ENCODE peak calls at places on chromosomes 11 and 22, in ten cellular contexts. One of them, this sample, is unnamed.

GRCh38 chr11:102564110-102564509 is 33.6 kb upstream of the MMP7 start:
- DNase-seq in K562: peak; percentile 8
- DNase-seq in pancreas: no peak
- DNase-seq in BE2C: no peak
- DNase-seq in MM.1S: peak; percentile 21
- DNase-seq in mucosa of descending colon: no peak
- DNase-seq in right atrium auricular region: no peak
- DNase-seq in lung: no peak
- DNase-seq in naive thymus-derived CD4-positive, alpha-beta T cell: no peak
- DNase-seq in NT2/D1: no peak
- DNase-seq in this sample: no peak

GRCh38 chr22:45268958-45269844 is 15.5 kb upstream of the UPK3A start:
- DNase-seq in NT2/D1: no peak
- DNase-seq in mucosa of descending colon: peak; percentile 92
- DNase-seq in K562: peak; percentile 78
- DNase-seq in right atrium auricular region: peak; percentile 79
- DNase-seq in lung: peak; percentile 79
- DNase-seq in BE2C: peak; percentile 93
- DNase-seq in MM.1S: peak; percentile 79
- DNase-seq in naive thymus-derived CD4-positive, alpha-beta T cell: peak; percentile 90
- DNase-seq in pancreas: peak; percentile 96
- DNase-seq in this sample: peak; percentile 89

GRCh38 chr22:43399338-43399979 is 12.4 kb upstream of the MPPED1 start:
- DNase-seq in mucosa of descending colon: peak; percentile 3
- DNase-seq in pancreas: no peak
- DNase-seq in K562: peak; percentile 40
- DNase-seq in NT2/D1: no peak
- DNase-seq in naive thymus-derived CD4-positive, alpha-beta T cell: no peak
- DNase-seq in BE2C: peak; percentile 62
- DNase-seq in lung: no peak
- DNase-seq in right atrium auricular region: no peak
- DNase-seq in MM.1S: peak; percentile 78
- DNase-seq in this sample: peak; percentile 42

GRCh38 chr11:60971520-60971919 is at the start of gene CD6:
- DNase-seq in NT2/D1: no peak
- DNase-seq in lung: no peak
- DNase-seq in BE2C: no peak
- DNase-seq in right atrium auricular region: no peak
- DNase-seq in mucosa of descending colon: no peak
- DNase-seq in pancreas: no peak
- DNase-seq in K562: no peak
- DNase-seq in naive thymus-derived CD4-positive, alpha-beta T cell: peak; percentile 78
- DNase-seq in MM.1S: no peak
- DNase-seq in this sample: no peak

GRCh38 chr11:70595016-70595415 is 196.7 kb downstream of the CTTN start:
- DNase-seq in naive thymus-derived CD4-positive, alpha-beta T cell: no peak
- DNase-seq in right atrium auricular region: no peak
- DNase-seq in mucosa of descending colon: no peak
- DNase-seq in K562: no peak
- DNase-seq in lung: no peak
- DNase-seq in pancreas: peak; percentile 11
- DNase-seq in BE2C: no peak
- DNase-seq in NT2/D1: no peak
- DNase-seq in MM.1S: no peak
- DNase-seq in this sample: no peak

GRCh38 chr11:2777871-2778629 is 78.3 kb upstream of the KCNQ1OT1 start:
- DNase-seq in pancreas: no peak
- DNase-seq in lung: peak; percentile 28
- DNase-seq in right atrium auricular region: peak; percentile 53
- DNase-seq in K562: peak; percentile 36
- DNase-seq in mucosa of descending colon: peak; percentile 35
- DNase-seq in MM.1S: peak; percentile 64
- DNase-seq in naive thymus-derived CD4-positive, alpha-beta T cell: no peak
- DNase-seq in BE2C: peak; percentile 24
- DNase-seq in NT2/D1: no peak
- DNase-seq in this sample: peak; percentile 73

GRCh38 chr11:130644187-130644586 is 195.7 kb downstream of the ADAMTS15 start:
- DNase-seq in pancreas: no peak
- DNase-seq in mucosa of descending colon: peak; percentile 72
- DNase-seq in BE2C: no peak
- DNase-seq in MM.1S: no peak
- DNase-seq in NT2/D1: no peak
- DNase-seq in K562: no peak
- DNase-seq in naive thymus-derived CD4-positive, alpha-beta T cell: no peak
- DNase-seq in right atrium auricular region: no peak
- DNase-seq in lung: peak; percentile 13
- DNase-seq in this sample: no peak

GRCh38 chr22:20509344-20510047 is 2.1 kb downstream of the MED15 start:
- DNase-seq in NT2/D1: no peak
- DNase-seq in naive thymus-derived CD4-positive, alpha-beta T cell: no peak
- DNase-seq in pancreas: no peak
- DNase-seq in lung: peak; percentile 84
- DNase-seq in right atrium auricular region: peak; percentile 89
- DNase-seq in mucosa of descending colon: peak; percentile 51
- DNase-seq in K562: peak; percentile 95
- DNase-seq in BE2C: no peak
- DNase-seq in MM.1S: peak; percentile 65
- DNase-seq in this sample: peak; percentile 89

GRCh38 chr11:110524227-110524626 is 94.5 kb downstream of the FDX1 start:
- DNase-seq in lung: no peak
- DNase-seq in K562: no peak
- DNase-seq in naive thymus-derived CD4-positive, alpha-beta T cell: no peak
- DNase-seq in MM.1S: no peak
- DNase-seq in pancreas: no peak
- DNase-seq in NT2/D1: no peak
- DNase-seq in BE2C: no peak
- DNase-seq in right atrium auricular region: no peak
- DNase-seq in mucosa of descending colon: no peak
- DNase-seq in this sample: no peak

GRCh38 chr11:110525883-110526282 is 96.1 kb downstream of the FDX1 start:
- DNase-seq in pancreas: no peak
- DNase-seq in naive thymus-derived CD4-positive, alpha-beta T cell: no peak
- DNase-seq in NT2/D1: no peak
- DNase-seq in right atrium auricular region: no peak
- DNase-seq in MM.1S: peak; percentile 51
- DNase-seq in mucosa of descending colon: no peak
- DNase-seq in K562: no peak
- DNase-seq in lung: peak; percentile 67
- DNase-seq in BE2C: no peak
- DNase-seq in this sample: no peak

GRCh38 chr11:110529043-110529442 is 99.3 kb downstream of the FDX1 start:
- DNase-seq in pancreas: no peak
- DNase-seq in MM.1S: peak; percentile 10
- DNase-seq in K562: peak; percentile 45
- DNase-seq in mucosa of descending colon: no peak
- DNase-seq in lung: no peak
- DNase-seq in right atrium auricular region: no peak
- DNase-seq in naive thymus-derived CD4-positive, alpha-beta T cell: no peak
- DNase-seq in NT2/D1: peak; percentile 43
- DNase-seq in BE2C: no peak
- DNase-seq in this sample: no peak

GRCh38 chr11:110526323-110526722 is 96.6 kb downstream of the FDX1 start:
- DNase-seq in lung: no peak
- DNase-seq in pancreas: no peak
- DNase-seq in K562: no peak
- DNase-seq in NT2/D1: no peak
- DNase-seq in right atrium auricular region: no peak
- DNase-seq in BE2C: no peak
- DNase-seq in naive thymus-derived CD4-positive, alpha-beta T cell: no peak
- DNase-seq in MM.1S: peak; percentile 59
- DNase-seq in mucosa of descending colon: no peak
- DNase-seq in this sample: no peak

DNA sequence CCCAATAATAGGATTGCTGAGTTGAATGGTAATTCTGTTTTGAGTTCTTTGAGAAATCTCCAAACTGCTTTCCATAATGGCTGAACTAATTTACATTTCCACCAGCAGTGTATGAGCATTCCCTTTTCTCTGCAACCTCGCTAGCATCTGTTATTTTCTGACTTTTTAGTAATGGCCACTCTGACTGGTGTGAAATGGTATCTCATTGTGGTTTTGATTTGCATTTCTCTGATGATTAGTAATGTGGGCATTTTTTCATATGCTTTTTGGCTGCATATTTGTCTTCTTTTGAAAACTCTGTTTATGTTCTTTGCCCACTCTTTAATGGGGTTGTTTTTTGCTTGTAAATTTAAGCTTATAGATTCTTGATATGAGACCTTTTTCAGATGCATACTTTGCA is 97.4 kb downstream of the FDX1 start:
- DNase-seq in NT2/D1: no peak
- DNase-seq in MM.1S: no peak
- DNase-seq in lung: no peak
- DNase-seq in naive thymus-derived CD4-positive, alpha-beta T cell: no peak
- DNase-seq in K562: no peak
- DNase-seq in right atrium auricular region: no peak
- DNase-seq in BE2C: no peak
- DNase-seq in pancreas: no peak
- DNase-seq in mucosa of descending colon: no peak
- DNase-seq in this sample: no peak
- H3K9me3 ChIP-seq in NT2/D1: peaks cover 8% of the 10 kb centered on the region
- H3K9me3 ChIP-seq in MM.1S: no peaks in the 10 kb centered on the region
- H3K9me3 ChIP-seq in lung: peaks cover 9% of the 10 kb centered on the region
- H3K9me3 ChIP-seq in naive thymus-derived CD4-positive, alpha-beta T cell: no peaks in the 10 kb centered on the region
- H3K9me3 ChIP-seq in K562: no peaks in the 10 kb centered on the region
- H3K9me3 ChIP-seq in right atrium auricular region: peaks cover 14% of the 10 kb centered on the region
- H3K9me3 ChIP-seq in BE2C: no peaks in the 10 kb centered on the region
- H3K9me3 ChIP-seq in pancreas: no peaks in the 10 kb centered on the region
- H3K9me3 ChIP-seq in mucosa of descending colon: no peaks in the 10 kb centered on the region
- H3K9me3 ChIP-seq in this sample: peaks cover 2% of the 10 kb centered on the region

GRCh38 chr11:6927030-6927617 is 898 bp downstream of the ZNF215 start:
- DNase-seq in naive thymus-derived CD4-positive, alpha-beta T cell: no peak
- DNase-seq in MM.1S: peak; percentile 78
- DNase-seq in pancreas: no peak
- DNase-seq in right atrium auricular region: no peak
- DNase-seq in lung: no peak
- DNase-seq in K562: peak; percentile 11
- DNase-seq in NT2/D1: no peak
- DNase-seq in BE2C: no peak
- DNase-seq in mucosa of descending colon: no peak
- DNase-seq in this sample: no peak
- H3K4me3 ChIP-seq in naive thymus-derived CD4-positive, alpha-beta T cell: peak overlapping the region; percentile 48
- H3K4me3 ChIP-seq in MM.1S: peak overlapping the region; percentile 97
- H3K4me3 ChIP-seq in pancreas: peak overlapping the region; percentile 59
- H3K4me3 ChIP-seq in right atrium auricular region: peak overlapping the region; percentile 64
- H3K4me3 ChIP-seq in lung: no peak overlapping the region
- H3K4me3 ChIP-seq in K562: peak overlapping the region; percentile 70
- H3K4me3 ChIP-seq in NT2/D1: peak overlapping the region; percentile 89
- H3K4me3 ChIP-seq in BE2C: peak overlapping the region; percentile 57
- H3K4me3 ChIP-seq in mucosa of descending colon: peak overlapping the region; percentile 73
- H3K4me3 ChIP-seq in this sample: peak overlapping the region; percentile 65

DNA sequence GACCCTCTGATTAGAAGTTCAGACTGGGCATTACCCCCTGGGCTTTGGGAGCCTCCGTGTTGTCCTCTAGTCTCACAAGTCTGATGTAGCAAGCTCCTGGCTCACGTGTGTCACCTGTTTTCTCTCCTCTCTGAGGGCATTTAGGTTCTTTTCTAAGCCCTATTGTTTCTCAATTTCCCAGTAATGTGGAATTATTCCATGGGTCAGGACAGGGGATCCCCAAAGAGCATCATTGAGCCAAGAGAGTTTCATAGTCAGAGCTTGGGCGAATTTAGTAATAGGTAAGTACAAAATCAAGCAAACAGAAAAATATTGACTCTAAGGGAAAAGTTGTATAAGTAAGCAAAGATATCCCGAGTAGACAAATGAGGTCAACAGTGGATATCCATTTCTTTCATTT is 57.3 kb downstream of the PPP6R2 start:
- DNase-seq in K562: no peak
- DNase-seq in MM.1S: no peak
- DNase-seq in naive thymus-derived CD4-positive, alpha-beta T cell: no peak
- DNase-seq in lung: no peak
- DNase-seq in pancreas: no peak
- DNase-seq in mucosa of descending colon: no peak
- DNase-seq in NT2/D1: no peak
- DNase-seq in right atrium auricular region: no peak
- DNase-seq in BE2C: no peak
- DNase-seq in this sample: no peak
- H3K4me1 ChIP-seq in K562: no peaks in the 10 kb centered on the region
- H3K4me1 ChIP-seq in MM.1S: peaks cover 10% of the 10 kb centered on the region
- H3K4me1 ChIP-seq in naive thymus-derived CD4-positive, alpha-beta T cell: peaks cover 6% of the 10 kb centered on the region
- H3K4me1 ChIP-seq in lung: no peaks in the 10 kb centered on the region
- H3K4me1 ChIP-seq in pancreas: peaks cover 26% of the 10 kb centered on the region
- H3K4me1 ChIP-seq in mucosa of descending colon: peaks cover 17% of the 10 kb centered on the region
- H3K4me1 ChIP-seq in NT2/D1: peaks cover 1% of the 10 kb centered on the region
- H3K4me1 ChIP-seq in right atrium auricular region: peaks cover 20% of the 10 kb centered on the region
- H3K4me1 ChIP-seq in BE2C: peaks cover 4% of the 10 kb centered on the region
- H3K4me1 ChIP-seq in this sample: no peaks in the 10 kb centered on the region

DNA sequence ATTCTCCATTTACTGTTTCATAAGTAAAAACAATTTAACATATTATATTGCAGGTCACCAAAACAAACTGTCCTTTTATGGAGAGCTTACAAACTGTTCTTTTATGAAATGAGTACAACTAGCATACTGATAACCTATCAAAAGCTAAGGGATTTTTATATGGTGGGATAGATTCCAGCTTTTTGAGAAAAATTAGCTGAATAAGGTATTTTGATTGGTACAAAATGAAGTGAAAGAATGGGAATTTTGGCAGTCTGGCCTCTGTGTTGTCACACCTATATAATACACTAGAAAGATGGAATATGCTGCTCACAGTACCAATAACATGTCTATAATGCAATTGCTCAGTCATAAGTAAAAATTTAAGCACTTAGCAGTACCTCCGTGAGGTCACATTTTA is 11.4 kb downstream of the TRAF6 start:
- DNase-seq in right atrium auricular region: no peak
- DNase-seq in mucosa of descending colon: no peak
- DNase-seq in NT2/D1: no peak
- DNase-seq in naive thymus-derived CD4-positive, alpha-beta T cell: no peak
- DNase-seq in lung: no peak
- DNase-seq in K562: no peak
- DNase-seq in BE2C: no peak
- DNase-seq in MM.1S: no peak
- DNase-seq in pancreas: no peak
- DNase-seq in this sample: no peak
- H3K9me3 ChIP-seq in right atrium auricular region: no peaks in the 10 kb centered on the region
- H3K9me3 ChIP-seq in mucosa of descending colon: no peaks in the 10 kb centered on the region
- H3K9me3 ChIP-seq in NT2/D1: no peaks in the 10 kb centered on the region
- H3K9me3 ChIP-seq in naive thymus-derived CD4-positive, alpha-beta T cell: no peaks in the 10 kb centered on the region
- H3K9me3 ChIP-seq in lung: no peaks in the 10 kb centered on the region
- H3K9me3 ChIP-seq in K562: no peaks in the 10 kb centered on the region
- H3K9me3 ChIP-seq in BE2C: no peaks in the 10 kb centered on the region
- H3K9me3 ChIP-seq in MM.1S: no peaks in the 10 kb centered on the region
- H3K9me3 ChIP-seq in pancreas: no peaks in the 10 kb centered on the region
- H3K9me3 ChIP-seq in this sample: no peaks in the 10 kb centered on the region

GRCh38 chr11:110565344-110565684 is 135.6 kb downstream of the FDX1 start:
- DNase-seq in K562: peak; percentile 67
- DNase-seq in mucosa of descending colon: no peak
- DNase-seq in right atrium auricular region: no peak
- DNase-seq in lung: no peak
- DNase-seq in naive thymus-derived CD4-positive, alpha-beta T cell: no peak
- DNase-seq in BE2C: no peak
- DNase-seq in NT2/D1: peak; percentile 36
- DNase-seq in MM.1S: no peak
- DNase-seq in pancreas: no peak
- DNase-seq in this sample: no peak
- H3K4me3 ChIP-seq in K562: no peak overlapping the region
- H3K4me3 ChIP-seq in mucosa of descending colon: no peak overlapping the region
- H3K4me3 ChIP-seq in right atrium auricular region: no peak overlapping the region
- H3K4me3 ChIP-seq in lung: no peak overlapping the region
- H3K4me3 ChIP-seq in naive thymus-derived CD4-positive, alpha-beta T cell: no peak overlapping the region
- H3K4me3 ChIP-seq in BE2C: no peak overlapping the region
- H3K4me3 ChIP-seq in NT2/D1: no peak overlapping the region
- H3K4me3 ChIP-seq in MM.1S: no peak overlapping the region
- H3K4me3 ChIP-seq in pancreas: no peak overlapping the region
- H3K4me3 ChIP-seq in this sample: no peak overlapping the region

GRCh38 chr11:65641233-65642013 is 3.5 kb downstream of the SIPA1 start:
- DNase-seq in lung: no peak
- DNase-seq in right atrium auricular region: no peak
- DNase-seq in K562: no peak
- DNase-seq in mucosa of descending colon: no peak
- DNase-seq in MM.1S: no peak
- DNase-seq in BE2C: no peak
- DNase-seq in pancreas: no peak
- DNase-seq in NT2/D1: no peak
- DNase-seq in naive thymus-derived CD4-positive, alpha-beta T cell: no peak
- DNase-seq in this sample: no peak
- H3K4me1 ChIP-seq in lung: no peaks in the 10 kb centered on the region
- H3K4me1 ChIP-seq in right atrium auricular region: peaks cover 55% of the 10 kb centered on the region
- H3K4me1 ChIP-seq in K562: peaks cover 86% of the 10 kb centered on the region
- H3K4me1 ChIP-seq in mucosa of descending colon: peaks cover 15% of the 10 kb centered on the region
- H3K4me1 ChIP-seq in MM.1S: peaks cover 9% of the 10 kb centered on the region
- H3K4me1 ChIP-seq in BE2C: no peaks in the 10 kb centered on the region
- H3K4me1 ChIP-seq in pancreas: peaks cover 9% of the 10 kb centered on the region
- H3K4me1 ChIP-seq in NT2/D1: peaks cover 34% of the 10 kb centered on the region
- H3K4me1 ChIP-seq in naive thymus-derived CD4-positive, alpha-beta T cell: peaks cover 62% of the 10 kb centered on the region
- H3K4me1 ChIP-seq in this sample: no peaks in the 10 kb centered on the region